ENCODE peak calls at places on chromosomes 13 and 19, in six cellular contexts. A is PC-9; U is psoas muscle; E is COR-L47; F is activated CD4-positive, alpha-beta T cell treated with anti-CD3 and anti-CD28 coated beads for 24 hours; P is stimulated activated CD4-positive, alpha-beta T cell treated with anti-CD3 and anti-CD28 coated beads, Interleukin-15, amount 100 ng/mL, for 48 hours. C is an unnamed sample.

GRCh38 chr19:16429066-16429758 is 42.6 kb downstream of the EPS15L1 start:
- DNase-seq in A (no peak), F (no peak), P (no peak), E (peak), U (peak), C (no peak)

GRCh38 chr19:15714638-15715037 is 13.2 kb upstream of the OR10H2 start:
- DNase-seq in E (no peak), F (no peak), P (no peak), A (no peak), U (no peak), C (no peak)

GRCh38 chr19:5686326-5686646 is 3.8 kb upstream of the RPL36 start:
- DNase-seq in E (no peak), U (no peak), F (no peak), A (no peak), P (no peak), C (no peak)

GRCh38 chr13:101654916-101655315 is 202.4 kb downstream of the ITGBL1 start:
- DNase-seq in A (no peak), E (no peak), F (no peak), P (no peak), U (no peak), C (no peak)

GRCh38 chr13:64413529-64413928 is 2816.6 kb downstream of the PCDH9 start:
- DNase-seq in A (no peak), P (no peak), E (no peak), F (no peak), U (no peak), C (no peak)

GRCh38 chr13:45820106-45820838 is 31.3 kb downstream of the SIAH3 start:
- DNase-seq in F (no peak), A (no peak), U (no peak), P (no peak), E (no peak), C (no peak)

GRCh38 chr13:65111223-65111622 is 2118.9 kb downstream of the PCDH9 start:
- DNase-seq in U (no peak), F (no peak), E (no peak), A (no peak), P (no peak), C (no peak)

GRCh38 chr13:87671824-87672603 is 843 bp downstream of the SLITRK5 start:
- DNase-seq in A (no peak), F (no peak), P (no peak), E (peak), U (peak), C (no peak)

GRCh38 chr19:22286151-22286810 is at the start of gene ZNF729:
- DNase-seq in A (no peak), P (no peak), F (no peak), E (no peak), U (no peak), C (no peak)

GRCh38 chr13:35690546-35690945 is 214.1 kb upstream of the MAB21L1 start:
- DNase-seq in A (no peak), P (no peak), U (no peak), F (no peak), E (no peak), C (no peak)

GRCh38 chr19:42113641-42114348 is 18.5 kb downstream of the POU2F2 start:
- DNase-seq in A (peak), E (no peak), F (no peak), P (no peak), U (peak), C (no peak)

GRCh38 chr13:45473627-45474026 is 8.9 kb downstream of the COG3 start:
- DNase-seq in F (no peak), P (no peak), A (no peak), U (no peak), E (no peak), C (no peak)

GRCh38 chr19:46441775-46442332 is 13.1 kb upstream of the PNMA8C start:
- DNase-seq in E (no peak), P (no peak), U (no peak), A (no peak), F (no peak), C (no peak)

GRCh38 chr13:68748038-68748437 is 1359.6 kb upstream of the ATXN8OS start:
- DNase-seq in P (no peak), U (no peak), E (no peak), A (no peak), F (no peak), C (no peak)